ENCODE peak calls at places on chromosomes 12 and 14, in six cellular contexts. One of them, this sample, is unnamed.

GRCh38 chr12:83320350-83320749 is 633.6 kb downstream of the TMTC2 start:
- DNase-seq in NCI-H2029: no peak
- DNase-seq in pancreas: no peak
- DNase-seq in NCI-H2171: no peak
- DNase-seq in left ventricle myocardium inferior: no peak
- DNase-seq in A172: no peak
- DNase-seq in this sample: no peak

GRCh38 chr14:47277703-47278102 is 397.7 kb downstream of the MDGA2 start:
- DNase-seq in NCI-H2171: no peak
- DNase-seq in A172: no peak
- DNase-seq in left ventricle myocardium inferior: no peak
- DNase-seq in NCI-H2029: no peak
- DNase-seq in pancreas: no peak
- DNase-seq in this sample: no peak

GRCh38 chr14:72710212-72710611 is 183.7 kb downstream of the DPF3 start:
- DNase-seq in NCI-H2029: no peak
- DNase-seq in NCI-H2171: no peak
- DNase-seq in left ventricle myocardium inferior: no peak
- DNase-seq in pancreas: no peak
- DNase-seq in A172: no peak
- DNase-seq in this sample: no peak

GRCh38 chr12:113697646-113698504 is 226.2 kb upstream of the LHX5 start:
- DNase-seq in pancreas: no peak
- DNase-seq in A172: no peak
- DNase-seq in NCI-H2029: peak
- DNase-seq in NCI-H2171: peak
- DNase-seq in left ventricle myocardium inferior: no peak
- DNase-seq in this sample: no peak

GRCh38 chr14:105486333-105486973 is at the start of gene CRIP1:
- DNase-seq in NCI-H2171: no peak
- DNase-seq in A172: no peak
- DNase-seq in pancreas: no peak
- DNase-seq in left ventricle myocardium inferior: peak
- DNase-seq in NCI-H2029: no peak
- DNase-seq in this sample: no peak

GRCh38 chr12:119996417-119996816 is 7.4 kb downstream of the BICDL1 start:
- DNase-seq in NCI-H2029: no peak
- DNase-seq in A172: no peak
- DNase-seq in pancreas: no peak
- DNase-seq in NCI-H2171: no peak
- DNase-seq in left ventricle myocardium inferior: no peak
- DNase-seq in this sample: no peak

GRCh38 chr12:16475521-16475920 is 128.1 kb downstream of the MGST1 start:
- DNase-seq in NCI-H2171: no peak
- DNase-seq in NCI-H2029: peak
- DNase-seq in A172: no peak
- DNase-seq in pancreas: no peak
- DNase-seq in left ventricle myocardium inferior: no peak
- DNase-seq in this sample: no peak

GRCh38 chr12:2481951-2482350 is 312.8 kb upstream of the FKBP4 start:
- DNase-seq in A172: no peak
- DNase-seq in NCI-H2029: peak
- DNase-seq in NCI-H2171: peak
- DNase-seq in pancreas: no peak
- DNase-seq in left ventricle myocardium inferior: no peak
- DNase-seq in this sample: no peak

GRCh38 chr14:55303646-55304277 is 32.5 kb downstream of the FBXO34 start:
- DNase-seq in A172: no peak
- DNase-seq in left ventricle myocardium inferior: no peak
- DNase-seq in NCI-H2029: no peak
- DNase-seq in NCI-H2171: no peak
- DNase-seq in pancreas: no peak
- DNase-seq in this sample: no peak

GRCh38 chr12:2406903-2407302 is 354.1 kb downstream of the CACNA1C start:
- DNase-seq in NCI-H2029: no peak
- DNase-seq in left ventricle myocardium inferior: no peak
- DNase-seq in A172: no peak
- DNase-seq in pancreas: no peak
- DNase-seq in NCI-H2171: no peak
- DNase-seq in this sample: no peak

GRCh38 chr14:61690039-61690438 is 5.3 kb upstream of the HIF1A start:
- DNase-seq in left ventricle myocardium inferior: no peak
- DNase-seq in A172: no peak
- DNase-seq in pancreas: no peak
- DNase-seq in NCI-H2029: no peak
- DNase-seq in NCI-H2171: no peak
- DNase-seq in this sample: no peak

GRCh38 chr14:22213110-22213509 is 375.9 kb downstream of the DAD1 start:
- DNase-seq in A172: no peak
- DNase-seq in NCI-H2029: no peak
- DNase-seq in NCI-H2171: no peak
- DNase-seq in left ventricle myocardium inferior: no peak
- DNase-seq in pancreas: no peak
- DNase-seq in this sample: no peak

GRCh38 chr12:80551897-80552296 is 107.9 kb downstream of the PTPRQ start:
- DNase-seq in NCI-H2029: no peak
- DNase-seq in A172: peak
- DNase-seq in NCI-H2171: no peak
- DNase-seq in pancreas: no peak
- DNase-seq in left ventricle myocardium inferior: no peak
- DNase-seq in this sample: no peak

GRCh38 chr12:26245175-26245942 is 50.0 kb downstream of the SSPN start:
- DNase-seq in pancreas: no peak
- DNase-seq in left ventricle myocardium inferior: no peak
- DNase-seq in A172: no peak
- DNase-seq in NCI-H2029: no peak
- DNase-seq in NCI-H2171: no peak
- DNase-seq in this sample: no peak

GRCh38 chr14:92507174-92507768 is 6.3 kb upstream of the RIN3 start:
- DNase-seq in NCI-H2029: peak
- DNase-seq in left ventricle myocardium inferior: no peak
- DNase-seq in A172: no peak
- DNase-seq in NCI-H2171: peak
- DNase-seq in pancreas: no peak
- DNase-seq in this sample: no peak

GRCh38 chr12:87150969-87151662 is 878.1 kb downstream of the C12orf50 start:
- DNase-seq in NCI-H2171: no peak
- DNase-seq in left ventricle myocardium inferior: no peak
- DNase-seq in A172: peak
- DNase-seq in pancreas: peak
- DNase-seq in NCI-H2029: no peak
- DNase-seq in this sample: no peak

GRCh38 chr12:69171881-69172280 is 67.5 kb upstream of the CPSF6 start:
- DNase-seq in NCI-H2171: no peak
- DNase-seq in NCI-H2029: no peak
- DNase-seq in A172: no peak
- DNase-seq in left ventricle myocardium inferior: no peak
- DNase-seq in pancreas: no peak
- DNase-seq in this sample: no peak

GRCh38 chr12:124833693-124834122 is 30.0 kb downstream of the SCARB1 start:
- DNase-seq in pancreas: no peak
- DNase-seq in NCI-H2029: no peak
- DNase-seq in A172: peak
- DNase-seq in NCI-H2171: no peak
- DNase-seq in left ventricle myocardium inferior: peak
- DNase-seq in this sample: no peak

GRCh38 chr12:123095074-123095694 is 55.7 kb downstream of the PITPNM2 start:
- DNase-seq in pancreas: no peak
- DNase-seq in left ventricle myocardium inferior: no peak
- DNase-seq in NCI-H2171: no peak
- DNase-seq in NCI-H2029: no peak
- DNase-seq in A172: no peak
- DNase-seq in this sample: no peak

GRCh38 chr14:75298187-75298985 is 19.8 kb downstream of the FOS start:
- DNase-seq in A172: no peak
- DNase-seq in pancreas: no peak
- DNase-seq in left ventricle myocardium inferior: peak
- DNase-seq in NCI-H2029: no peak
- DNase-seq in NCI-H2171: no peak
- DNase-seq in this sample: no peak

GRCh38 chr12:56941299-56942017 is 7.2 kb upstream of the SDR9C7 start:
- DNase-seq in left ventricle myocardium inferior: no peak
- DNase-seq in pancreas: no peak
- DNase-seq in A172: peak
- DNase-seq in NCI-H2171: no peak
- DNase-seq in NCI-H2029: no peak
- DNase-seq in this sample: no peak

GRCh38 chr12:80834724-80835123 is 103.0 kb downstream of the LIN7A start:
- DNase-seq in NCI-H2171: no peak
- DNase-seq in pancreas: no peak
- DNase-seq in left ventricle myocardium inferior: no peak
- DNase-seq in A172: no peak
- DNase-seq in NCI-H2029: no peak
- DNase-seq in this sample: no peak

GRCh38 chr12:46959484-46959883 is 119.9 kb upstream of the PCED1B start:
- DNase-seq in left ventricle myocardium inferior: no peak
- DNase-seq in A172: peak
- DNase-seq in pancreas: no peak
- DNase-seq in NCI-H2029: no peak
- DNase-seq in NCI-H2171: no peak
- DNase-seq in this sample: no peak

GRCh38 chr12:32270818-32271710 is 128.3 kb upstream of the FGD4 start:
- DNase-seq in pancreas: no peak
- DNase-seq in NCI-H2171: no peak
- DNase-seq in A172: no peak
- DNase-seq in left ventricle myocardium inferior: no peak
- DNase-seq in NCI-H2029: no peak
- DNase-seq in this sample: no peak

GRCh38 chr12:97173672-97174385 is 266.8 kb downstream of the NEDD1 start:
- DNase-seq in NCI-H2171: no peak
- DNase-seq in pancreas: no peak
- DNase-seq in A172: no peak
- DNase-seq in NCI-H2029: no peak
- DNase-seq in left ventricle myocardium inferior: no peak
- DNase-seq in this sample: no peak

GRCh38 chr14:52934762-52935161 is 16.1 kb downstream of the FERMT2 start:
- DNase-seq in NCI-H2029: no peak
- DNase-seq in A172: no peak
- DNase-seq in left ventricle myocardium inferior: no peak
- DNase-seq in pancreas: no peak
- DNase-seq in NCI-H2171: no peak
- DNase-seq in this sample: no peak

GRCh38 chr12:122013792-122014590 is 7.7 kb upstream of the BCL7A start:
- DNase-seq in NCI-H2171: no peak
- DNase-seq in pancreas: no peak
- DNase-seq in left ventricle myocardium inferior: no peak
- DNase-seq in A172: no peak
- DNase-seq in NCI-H2029: no peak
- DNase-seq in this sample: no peak

GRCh38 chr12:6620137-6620884 is 13.1 kb upstream of the CHD4 start:
- DNase-seq in pancreas: peak
- DNase-seq in NCI-H2171: no peak
- DNase-seq in A172: no peak
- DNase-seq in left ventricle myocardium inferior: no peak
- DNase-seq in NCI-H2029: no peak
- DNase-seq in this sample: no peak

GRCh38 chr12:126982707-126983106 is 1284.3 kb upstream of the TMEM132C start:
- DNase-seq in A172: no peak
- DNase-seq in NCI-H2029: no peak
- DNase-seq in pancreas: no peak
- DNase-seq in left ventricle myocardium inferior: no peak
- DNase-seq in NCI-H2171: no peak
- DNase-seq in this sample: no peak

This sample was measured in SK-N-MC.